ENCODE peak calls at places on chromosome 21, in five cellular contexts. P is lower lobe of right lung, Q is tibial artery, B is IMR-90, Y is astrocyte. C is an unnamed sample. For H3K36me3, the result is how much of the 10 kb centered on the place peaks cover.

GRCh38 chr21:39645331-39645730 is 32.6 kb downstream of the B3GALT5 start:
- DNase-seq in Y (no peak), Q (no peak), B (no peak), P (no peak), C (no peak)

GRCh38 chr21:24969068-24969467 is 638.2 kb downstream of the MRPL39 start:
- DNase-seq in P (no peak), B (no peak), Y (no peak), Q (no peak), C (no peak)

GRCh38 chr21:33238146-33238545 is 8.4 kb downstream of the IFNAR2 start:
- DNase-seq in P (no peak), B (no peak), Y (no peak), Q (no peak), C (no peak)

GRCh38 chr21:46340998-46341397 is 17.0 kb downstream of the PCNT start:
- DNase-seq in Y (no peak), P (no peak), B (no peak), Q (no peak), C (no peak)

GRCh38 chr21:16811011-16811410 is 701.8 kb upstream of the CXADR start:
- DNase-seq in Y (no peak), P (no peak), Q (no peak), B (no peak), C (no peak)

GRCh38 chr21:43948740-43949498 is 63.2 kb upstream of the TRAPPC10 start:
- DNase-seq in Q (no peak), Y (no peak), P (no peak), B (no peak), C (no peak)

GRCh38 chr21:40200962-40201361 is 333.7 kb downstream of the PCP4 start:
- DNase-seq in B (no peak), Q (no peak), P (no peak), Y (no peak), C (no peak)

GRCh38 chr21:42744520-42745445 is 91.4 kb downstream of the PDE9A start:
- DNase-seq in Q (no peak), P (no peak), Y (no peak), B (no peak), C (peak)

GRCh38 chr21:26776320-26777021 is 68.7 kb downstream of the ADAMTS1 start:
- DNase-seq in Q (no peak), P (no peak), Y (peak), B (peak), C (no peak)

GRCh38 chr21:24110846-24111245 is 1496.4 kb downstream of the MRPL39 start:
- DNase-seq in Y (peak), B (peak), Q (no peak), P (no peak), C (no peak)

GRCh38 chr21:46289655-46290178 is 3.6 kb downstream of the YBEY start:
- DNase-seq in Q (no peak), B (no peak), Y (no peak), P (no peak), C (no peak)

GRCh38 chr21:25881524-25882376 is 147.0 kb downstream of the GABPA start:
- DNase-seq in P (peak), B (peak), Y (peak), Q (peak), C (peak)

GRCh38 chr21:37511848-37512247 is 145.3 kb downstream of the DYRK1A start:
- DNase-seq in Q (no peak), P (no peak), B (no peak), Y (no peak), C (no peak)

GRCh38 chr21:37508341-37508740 is 141.8 kb downstream of the DYRK1A start:
- DNase-seq in P (no peak), Y (no peak), B (no peak), Q (no peak), C (no peak)

GRCh38 chr21:37513383-37513782 is 146.8 kb downstream of the DYRK1A start:
- DNase-seq in B (no peak), Q (no peak), Y (no peak), P (no peak), C (no peak)

GRCh38 chr21:37507716-37508115 is 141.1 kb downstream of the DYRK1A start:
- DNase-seq in Y (no peak), Q (no peak), P (no peak), B (no peak), C (no peak)

GRCh38 chr21:37509802-37510393 is 143.3 kb downstream of the DYRK1A start:
- DNase-seq in P (no peak), Y (peak), Q (no peak), B (peak), C (no peak)
- H3K36me3 ChIP-seq in P (half or more), Y (half or more), Q (half or more), B (half or more), C (half or more)

GRCh38 chr21:41669533-41669830 is 97.4 kb downstream of the RIPK4 start:
- DNase-seq in Y (no peak), B (no peak), Q (no peak), P (no peak), C (no peak)

GRCh38 chr21:41670056-41670805 is 96.6 kb downstream of the RIPK4 start:
- DNase-seq in P (no peak), B (no peak), Q (no peak), Y (no peak), C (no peak)

GRCh38 chr21:41667136-41667535 is 99.7 kb downstream of the RIPK4 start:
- DNase-seq in Q (no peak), P (no peak), B (no peak), Y (no peak), C (no peak)

GRCh38 chr21:41668051-41668541 is 98.8 kb downstream of the RIPK4 start:
- DNase-seq in P (no peak), B (no peak), Y (no peak), Q (no peak), C (no peak)

GRCh38 chr21:41668686-41669532 is 97.9 kb downstream of the RIPK4 start:
- DNase-seq in Q (no peak), P (no peak), Y (no peak), B (no peak), C (no peak)
- H3K4me3 ChIP-seq in Q (no peak), P (no peak), Y (no peak), B (no peak), C (no peak)

DNA sequence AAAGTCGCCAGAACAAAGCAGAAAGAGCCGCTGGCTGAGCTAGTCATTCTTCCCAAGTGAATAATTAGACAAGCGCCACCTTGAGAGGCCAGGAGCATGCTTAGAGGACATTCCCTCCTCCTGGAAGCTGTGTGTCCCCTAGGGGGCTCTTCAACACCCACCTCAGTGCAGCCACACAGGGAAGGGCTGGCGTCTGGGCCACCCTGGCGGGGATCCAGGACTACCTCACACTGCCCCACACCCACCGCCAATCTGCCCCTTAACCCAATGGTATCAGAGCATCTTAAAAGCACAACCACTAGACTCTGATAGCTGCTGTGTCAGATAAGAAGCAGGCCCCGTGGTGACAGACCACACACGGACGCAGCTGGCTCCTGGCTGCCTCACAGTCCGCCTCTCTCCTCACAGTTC is 24.9 kb downstream of the SETD4 start:
- DNase-seq in Y (no peak), B (no peak), Q (no peak), P (no peak), C (no peak)
- TF ChIP-seq CTCF in Y (no peak), B (no peak), Q (no peak), P (no peak), C (peak)

GRCh38 chr21:29321908-29322569 is 23.3 kb downstream of the BACH1 start:
- DNase-seq in B (no peak), P (no peak), Y (no peak), Q (no peak), C (no peak)

GRCh38 chr21:29321217-29321616 is 22.5 kb downstream of the BACH1 start:
- DNase-seq in Q (no peak), P (no peak), Y (no peak), B (no peak), C (no peak)

GRCh38 chr21:29320021-29320420 is 21.3 kb downstream of the BACH1 start:
- DNase-seq in Q (no peak), B (no peak), P (no peak), Y (no peak), C (no peak)

GRCh38 chr21:29322570-29322957 is 23.8 kb downstream of the BACH1 start:
- DNase-seq in Q (no peak), Y (no peak), P (no peak), B (no peak), C (no peak)

DNA sequence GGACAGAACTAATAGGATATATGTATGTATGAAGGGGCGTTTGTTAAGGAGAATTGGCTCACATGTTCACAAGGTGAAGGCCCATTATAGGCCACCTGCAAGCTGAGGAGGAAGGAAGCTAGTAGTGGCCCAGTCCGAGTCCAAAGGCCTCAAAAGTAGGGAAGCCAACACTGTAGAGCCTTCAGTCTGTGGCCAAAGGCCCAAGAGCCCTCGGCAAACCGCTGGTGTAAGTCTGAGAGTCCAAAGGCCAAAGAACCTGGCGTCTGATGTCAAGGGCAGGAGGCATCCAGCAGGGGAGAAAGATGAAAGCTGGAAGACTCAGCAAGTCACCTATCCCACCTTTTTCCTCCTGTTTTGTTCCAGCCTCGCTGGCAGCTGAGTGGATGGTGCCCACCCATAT is 24.5 kb downstream of the BACH1 start:
- DNase-seq in Q (no peak), P (no peak), Y (no peak), B (no peak), C (no peak)
- H3K36me3 ChIP-seq in Q (under half), P (half or more), Y (half or more), B (under half), C (under half)

DNA sequence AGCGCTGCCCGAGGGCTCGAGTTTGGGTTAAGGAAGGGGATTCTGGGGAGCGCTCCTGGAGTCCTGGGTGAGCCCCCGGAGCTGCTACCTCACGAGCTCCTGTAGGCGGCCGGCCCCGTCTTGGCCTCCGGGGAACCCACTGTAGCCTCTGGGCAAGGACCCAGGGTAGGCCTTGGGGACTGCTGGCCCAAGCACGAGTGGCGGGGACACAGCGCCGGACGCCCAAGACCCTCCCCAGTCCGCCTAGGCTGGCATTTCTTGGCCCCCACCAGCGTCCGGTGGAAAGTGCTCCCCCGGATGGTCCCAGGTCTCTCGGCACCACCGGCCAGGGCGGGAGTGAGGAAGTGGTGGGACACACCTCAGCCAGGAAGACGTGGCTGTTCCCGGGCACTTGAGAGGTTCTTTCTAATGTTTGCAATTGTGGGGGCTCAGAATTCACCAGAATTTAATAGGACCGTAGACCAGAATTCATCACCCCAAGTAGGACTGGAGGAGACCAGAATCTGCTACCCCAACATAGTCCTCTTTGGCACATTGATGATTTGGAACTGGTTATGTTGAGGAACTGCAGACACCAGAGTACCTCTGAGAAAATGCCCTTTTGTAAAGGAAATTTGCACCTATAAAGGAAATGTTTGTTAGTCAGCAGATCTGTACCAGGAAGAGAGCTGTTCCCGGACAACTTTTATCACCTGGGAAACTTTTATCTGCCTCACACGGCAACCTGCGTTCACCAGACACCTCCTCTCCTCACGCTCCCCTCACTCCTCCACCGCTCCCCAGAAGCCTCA is 652 bp upstream of the TMPRSS2 start:
- DNase-seq in B (no peak), P (no peak), Y (no peak), Q (no peak), C (peak)
- H3K4me3 ChIP-seq in B (no peak), P (peak), Y (no peak), Q (peak), C (peak)

GRCh38 chr21:45192332-45192731 is 95.4 kb downstream of the POFUT2 start:
- DNase-seq in P (no peak), B (no peak), Y (no peak), Q (no peak), C (no peak)
- TF ChIP-seq CTCF in P (no peak), B (no peak), Y (no peak), Q (no peak), C (no peak)

GRCh38 chr21:34812510-34813265 is 143.9 kb downstream of the CLIC6 start:
- DNase-seq in Q (no peak), B (peak), Y (peak), P (no peak), C (no peak)
- H3K36me3 ChIP-seq in Q (under half), B (under half), Y (under half), P (half or more), C (under half)

GRCh38 chr21:31471865-31472264 is 127.8 kb upstream of the TIAM1 start:
- DNase-seq in Y (no peak), B (no peak), P (no peak), Q (no peak), C (no peak)
- H3K4me3 ChIP-seq in Y (no peak), B (no peak), P (no peak), Q (no peak), C (no peak)